ENCODE peak calls at places on chromosome X, in eight cellular contexts. K is sigmoid colon; J is OCI-M1; U is hepatocyte; B is memory B cell; F is stimulated activated naive CD4-positive, alpha-beta T cell; E is mesothelial cell of epicardium; P is sciatic nerve. M is an unnamed sample.

GRCh38 chrX:38045697-38046096 is 39.3 kb downstream of the SYTL5 start:
- DNase-seq in F (no peak), U (peak), P (no peak), B (no peak), K (no peak), J (no peak), E (no peak), M (no peak)

GRCh38 chrX:15158736-15159406 is 111.0 kb downstream of the ASB9 start:
- DNase-seq in B (no peak), P (no peak), U (no peak), J (no peak), E (no peak), F (peak), K (no peak), M (no peak)

GRCh38 chrX:129769467-129770154 is 10.1 kb upstream of the SASH3 start:
- DNase-seq in F (peak), K (no peak), P (no peak), J (no peak), B (no peak), U (no peak), E (no peak), M (no peak)

GRCh38 chrX:18875256-18875878 is 108.5 kb downstream of the PHKA2 start:
- DNase-seq in J (no peak), F (no peak), P (no peak), B (no peak), E (no peak), K (no peak), U (peak), M (no peak)

GRCh38 chrX:64977830-64978229 is 1.6 kb upstream of the ZC4H2 start:
- DNase-seq in J (no peak), F (no peak), P (no peak), B (no peak), U (no peak), E (no peak), K (no peak), M (peak)

GRCh38 chrX:95974885-95975284 is 709.8 kb upstream of the DIAPH2 start:
- DNase-seq in B (no peak), J (no peak), E (no peak), F (no peak), K (no peak), U (no peak), P (no peak), M (no peak)

GRCh38 chrX:7133036-7133412 is 14.5 kb upstream of the STS start:
- DNase-seq in E (no peak), J (no peak), K (no peak), U (no peak), F (no peak), B (no peak), P (no peak), M (no peak)

GRCh38 chrX:31658360-31658759 is 586.5 kb upstream of the FTHL17 start:
- DNase-seq in B (no peak), P (no peak), U (peak), J (peak), K (no peak), F (no peak), E (no peak), M (peak)

GRCh38 chrX:133085785-133086184 is 11.1 kb downstream of the USP26 start:
- DNase-seq in K (no peak), U (no peak), F (no peak), P (no peak), E (no peak), J (no peak), B (no peak), M (no peak)

GRCh38 chrX:49163555-49164419 is 1.2 kb downstream of the MAGIX start:
- DNase-seq in K (peak), B (peak), E (peak), P (peak), U (peak), J (peak), F (peak), M (peak)

GRCh38 chrX:68443155-68443868 is 10.0 kb upstream of the OPHN1 start:
- DNase-seq in U (no peak), J (peak), K (no peak), P (no peak), F (no peak), E (no peak), B (no peak), M (peak)

GRCh38 chrX:7462110-7462509 is 314.2 kb upstream of the PUDP start:
- DNase-seq in K (no peak), P (no peak), F (no peak), J (no peak), E (no peak), B (no peak), U (no peak), M (no peak)

GRCh38 chrX:48911407-48912182 is at the start of gene SLC35A2:
- DNase-seq in U (peak), K (peak), E (peak), P (peak), J (peak), B (peak), F (peak), M (peak)